ENCODE peak calls at places on chromosomes 3 and 15, in nine cellular contexts. S is GM23338, C is Panc1, B is HCT116, I is stomach, N is SK-N-SH, P is H1, G is sigmoid colon, Z is esophagus muscularis mucosa. M is an unnamed sample.

GRCh38 chr3:39383190-39383912 is at the start of gene SLC25A38:
- DNase-seq in S (peak; percentile 94), C (peak; percentile 61), B (peak; percentile 83), I (peak; percentile 80), N (peak; percentile 86), P (peak; percentile 81), G (peak; percentile 91), Z (peak; percentile 96), M (no peak)

GRCh38 chr3:141625506-141625905 is 112.6 kb upstream of the RNF7 start:
- DNase-seq in S (no peak), C (no peak), B (no peak), I (no peak), N (no peak), P (no peak), G (no peak), Z (no peak), M (no peak)

GRCh38 chr3:116863842-116864626 is 154.5 kb downstream of the TUSC7 start:
- DNase-seq in S (peak; percentile 75), C (peak; percentile 10), B (no peak), I (no peak), N (peak; percentile 21), P (peak; percentile 60), G (no peak), Z (no peak), M (no peak)

GRCh38 chr3:11803977-11804903 is 42.4 kb downstream of the TAMM41 start:
- DNase-seq in S (peak; percentile 78), C (peak; percentile 18), B (peak; percentile 35), I (peak; percentile 42), N (peak; percentile 57), P (no peak), G (no peak), Z (no peak), M (no peak)

GRCh38 chr15:39461536-39462140 is 119.2 kb upstream of the THBS1 start:
- DNase-seq in S (no peak), C (no peak), B (no peak), I (no peak), N (no peak), P (no peak), G (peak; percentile 82), Z (no peak), M (no peak)

GRCh38 chr3:64345351-64345750 is 120.1 kb upstream of the PRICKLE2 start:
- DNase-seq in S (no peak), C (no peak), B (no peak), I (no peak), N (peak; percentile 9), P (no peak), G (peak; percentile 69), Z (peak; percentile 79), M (no peak)

GRCh38 chr15:100596792-100597191 is 5.2 kb downstream of the LINS1 start:
- DNase-seq in S (no peak), C (no peak), B (no peak), I (peak; percentile 26), N (no peak), P (no peak), G (no peak), Z (no peak), M (no peak)

GRCh38 chr3:42661593-42662022 is 8.1 kb downstream of the ZBTB47 start:
- DNase-seq in S (no peak), C (no peak), B (no peak), I (no peak), N (no peak), P (no peak), G (no peak), Z (no peak), M (peak; percentile 92)

GRCh38 chr3:113673593-113673992 is 22.8 kb downstream of the USF3 start:
- DNase-seq in S (no peak), C (no peak), B (no peak), I (no peak), N (no peak), P (no peak), G (no peak), Z (no peak), M (no peak)

GRCh38 chr3:117105650-117106049 is 396.1 kb downstream of the TUSC7 start:
- DNase-seq in S (no peak), C (no peak), B (no peak), I (no peak), N (peak; percentile 48), P (no peak), G (no peak), Z (no peak), M (no peak)

GRCh38 chr3:128484404-128485282 is 8.4 kb downstream of the GATA2 start:
- DNase-seq in S (peak; percentile 70), C (no peak), B (no peak), I (no peak), N (peak; percentile 59), P (no peak), G (no peak), Z (no peak), M (no peak)

DNA sequence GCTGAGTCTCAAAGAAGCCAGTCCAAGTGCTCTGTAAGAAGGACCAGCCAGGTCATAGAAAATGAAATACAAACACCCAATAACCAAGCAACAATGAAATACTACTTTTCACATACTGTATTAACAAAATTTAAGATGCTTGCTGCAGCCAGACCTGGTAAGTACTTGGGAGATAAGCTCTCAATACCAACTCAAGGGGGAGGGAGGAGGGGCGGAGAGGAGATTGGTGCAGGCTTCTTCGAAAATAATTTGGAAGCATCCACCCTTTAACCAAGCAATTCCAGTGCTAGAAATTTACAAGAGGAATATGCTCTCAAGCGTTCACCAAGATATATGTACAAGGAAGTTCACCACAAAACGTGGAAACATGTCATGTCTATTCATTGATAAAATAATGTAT is 7.6 kb upstream of the LRRC2 start:
- DNase-seq in S (peak; percentile 53), C (no peak), B (no peak), I (no peak), N (no peak), P (no peak), G (no peak), Z (no peak), M (no peak)
- H3K4me3 ChIP-seq in S (peak overlapping the region; percentile 14), C (no peak overlapping the region), B (no peak overlapping the region), I (no peak overlapping the region), N (no peak overlapping the region), P (no peak overlapping the region), G (no peak overlapping the region), Z (no peak overlapping the region), M (no peak overlapping the region)

GRCh38 chr3:184349563-184350470 is 11.6 kb downstream of the CLCN2 start:
- DNase-seq in S (no peak), C (no peak), B (no peak), I (no peak), N (no peak), P (no peak), G (no peak), Z (no peak), M (no peak)

GRCh38 chr3:184352897-184353545 is 8.4 kb downstream of the CLCN2 start:
- DNase-seq in S (no peak), C (no peak), B (no peak), I (no peak), N (no peak), P (no peak), G (no peak), Z (no peak), M (no peak)

GRCh38 chr3:184352149-184352785 is 9.1 kb downstream of the CLCN2 start:
- DNase-seq in S (no peak), C (no peak), B (no peak), I (peak; percentile 81), N (no peak), P (no peak), G (no peak), Z (no peak), M (no peak)

GRCh38 chr3:184350618-184351017 is 10.8 kb downstream of the CLCN2 start:
- DNase-seq in S (no peak), C (no peak), B (no peak), I (no peak), N (no peak), P (no peak), G (no peak), Z (no peak), M (no peak)

DNA sequence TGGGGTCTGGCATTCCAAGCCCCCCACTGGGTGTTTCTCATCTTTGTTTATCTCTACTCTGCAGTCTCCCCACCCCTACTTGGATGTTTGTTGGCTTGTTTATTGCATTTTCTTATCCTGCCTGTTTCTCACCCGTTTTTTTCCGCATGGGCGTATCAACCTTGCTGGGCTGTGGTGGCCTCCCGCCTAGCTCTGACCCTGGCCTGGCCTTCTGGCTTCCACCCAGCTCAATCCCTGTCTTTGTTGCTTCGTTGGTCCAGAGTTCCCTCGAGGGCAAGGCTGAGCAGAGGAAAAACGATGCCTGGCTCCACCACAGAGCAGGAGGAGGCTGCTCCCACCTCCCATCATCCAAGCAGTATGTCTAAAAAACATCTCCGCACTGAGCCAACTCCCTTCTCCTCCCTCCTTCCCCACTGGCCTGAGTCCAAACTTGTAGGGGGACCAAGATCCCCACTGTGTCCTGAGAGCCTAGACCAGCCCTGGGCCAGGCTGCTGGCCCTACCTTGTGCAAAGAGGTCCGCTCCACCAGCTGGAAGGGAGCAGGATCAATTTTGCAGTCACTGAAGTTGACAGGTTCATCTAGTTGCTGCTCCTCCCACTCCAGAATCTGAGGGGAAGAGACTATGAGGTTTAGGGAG is 9.8 kb downstream of the CLCN2 start:
- DNase-seq in S (no peak), C (no peak), B (no peak), I (no peak), N (no peak), P (no peak), G (no peak), Z (no peak), M (no peak)
- TF ChIP-seq POLR2AphosphoS5 in S (no peak), C (no peak), B (no peak), I (no peak), N (no peak), P (no peak), G (no peak), Z (no peak), M (no peak)

DNA sequence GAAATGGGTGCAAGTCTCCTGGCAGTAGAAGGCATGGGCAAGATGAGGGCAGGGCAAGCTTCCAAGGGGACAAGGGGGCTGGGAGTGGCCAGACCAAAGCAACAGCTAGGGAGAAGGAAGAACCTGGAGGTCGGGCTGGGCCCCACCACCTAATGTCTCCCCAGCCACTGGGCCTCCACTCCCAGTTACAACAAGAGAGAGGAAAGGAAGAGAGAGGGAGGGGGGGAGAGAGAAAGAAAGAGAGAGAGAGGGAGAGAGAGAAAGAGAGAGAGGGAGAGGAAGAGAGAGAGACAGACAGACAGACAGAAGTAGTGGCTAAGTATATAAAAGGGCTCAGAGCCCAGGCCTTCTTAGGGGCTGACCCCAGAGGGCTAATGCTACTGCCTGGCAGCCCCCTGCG is 6.9 kb downstream of the DUSP7 start:
- DNase-seq in S (no peak), C (no peak), B (no peak), I (no peak), N (no peak), P (no peak), G (no peak), Z (no peak), M (no peak)
- H3K36me3 ChIP-seq in S (no peaks in the 10 kb centered on the region), C (no peaks in the 10 kb centered on the region), B (peaks cover 42% of the 10 kb centered on the region), I (peaks cover 54% of the 10 kb centered on the region), N (peaks cover 26% of the 10 kb centered on the region), P (peaks cover 9% of the 10 kb centered on the region), G (peaks cover 16% of the 10 kb centered on the region), Z (peaks cover 58% of the 10 kb centered on the region), M (no peaks in the 10 kb centered on the region)

DNA sequence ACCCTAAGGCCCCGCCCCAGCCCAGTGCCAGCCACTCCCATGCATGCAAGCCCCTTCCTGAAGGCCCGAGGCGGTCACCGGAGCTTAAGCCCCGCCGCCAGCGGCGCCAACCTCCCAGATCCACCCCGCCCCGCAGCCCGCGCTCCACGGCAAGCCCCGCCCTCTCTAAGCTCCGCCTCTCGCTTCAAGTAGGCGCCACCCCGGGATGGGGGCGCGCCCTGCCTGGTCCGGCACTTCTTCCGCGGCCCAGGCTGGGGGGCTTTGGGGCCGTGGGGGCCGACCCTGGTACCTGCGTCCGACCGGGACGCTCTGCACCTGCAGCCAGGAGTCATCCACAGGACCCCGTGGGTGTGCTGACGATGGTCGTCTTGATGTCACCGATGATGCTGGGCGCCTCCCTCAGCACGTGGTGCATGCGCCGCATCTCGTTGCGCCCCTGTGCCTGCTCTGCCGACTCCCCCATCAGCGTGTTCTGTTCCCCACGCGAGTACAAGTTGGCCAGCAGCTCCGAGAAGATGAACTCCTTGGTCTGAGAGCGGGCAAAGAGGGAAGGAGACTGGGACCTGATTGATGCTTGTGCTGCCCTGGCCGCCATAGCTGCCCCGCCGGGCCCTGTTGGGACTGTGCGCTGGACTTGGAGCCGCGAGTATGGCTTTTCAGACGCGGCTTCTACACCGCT is 26.1 kb upstream of the CSPG4 start:
- DNase-seq in S (peak; percentile 98), C (no peak), B (peak; percentile 93), I (peak; percentile 98), N (peak; percentile 98), P (peak; percentile 99), G (peak; percentile 98), Z (peak; percentile 97), M (no peak)
- H3K4me3 ChIP-seq in S (peak overlapping the region; percentile 96), C (peak overlapping the region; percentile 71), B (peak overlapping the region; percentile 94), I (peak overlapping the region; percentile 73), N (peak overlapping the region; percentile 86), P (peak overlapping the region; percentile 60), G (peak overlapping the region; percentile 79), Z (peak overlapping the region; percentile 85), M (peak overlapping the region; percentile 88)

M was measured in vagina.